ENCODE peak calls at places on chromosomes 6 and 20, in seven cellular contexts. E is dermis microvascular lymphatic vessel endothelial cell; R is G401; U is left ventricle myocardium inferior; Q is stimulated activated CD4-positive, alpha-beta T cell treated with anti-CD3 and anti-CD28 coated beads, Interleukin-4, amount 100 ng/mL, for 1 hour; W is activated T-cell treated with anti-CD3 and anti-CD28 coated beads, Interleukin-2, amount 50 U/mL, for 1 hour; K is foreskin fibroblast. M is an unnamed sample.

GRCh38 chr6:138107078-138107751 is at the start of gene PERP:
- DNase-seq in E (peak; percentile 18), R (peak; percentile 54), U (peak; percentile 60), Q (peak; percentile 77), W (peak; percentile 79), K (peak; percentile 53), M (peak; percentile 78)

GRCh38 chr6:9520417-9521151 is 894.3 kb downstream of the TFAP2A start:
- DNase-seq in E (no peak), R (no peak), U (no peak), Q (no peak), W (no peak), K (peak; percentile 62), M (no peak)

GRCh38 chr6:105483492-105483891 is 80.6 kb upstream of the PREP start:
- DNase-seq in E (no peak), R (no peak), U (no peak), Q (no peak), W (no peak), K (peak; percentile 63), M (no peak)

GRCh38 chr6:94600648-94601047 is 976.7 kb upstream of the MANEA start:
- DNase-seq in E (no peak), R (no peak), U (no peak), Q (no peak), W (no peak), K (no peak), M (no peak)

GRCh38 chr20:36565520-36565919 is 7.9 kb upstream of the TGIF2 start:
- DNase-seq in E (no peak), R (no peak), U (no peak), Q (no peak), W (no peak), K (no peak), M (no peak)

GRCh38 chr6:69861986-69862385 is 4.4 kb upstream of the COL19A1 start:
- DNase-seq in E (no peak), R (peak; percentile 64), U (no peak), Q (no peak), W (no peak), K (no peak), M (no peak)

GRCh38 chr20:63552481-63553249 is 1.3 kb upstream of the FNDC11 start:
- DNase-seq in E (no peak), R (no peak), U (no peak), Q (peak; percentile 28), W (no peak), K (no peak), M (no peak)

GRCh38 chr20:22757424-22758189 is 173.2 kb upstream of the FOXA2 start:
- DNase-seq in E (no peak), R (no peak), U (no peak), Q (no peak), W (no peak), K (no peak), M (no peak)

GRCh38 chr6:30589754-30590358 is 18.6 kb downstream of the ABCF1 start:
- DNase-seq in E (no peak), R (no peak), U (no peak), Q (no peak), W (no peak), K (no peak), M (no peak)

GRCh38 chr6:9484091-9484490 is 930.8 kb downstream of the TFAP2A start:
- DNase-seq in E (no peak), R (no peak), U (no peak), Q (no peak), W (no peak), K (peak; percentile 28), M (no peak)

GRCh38 chr20:57622579-57623381 is 2.6 kb upstream of the ZBP1 start:
- DNase-seq in E (no peak), R (peak; percentile 4), U (peak; percentile 34), Q (peak; percentile 74), W (peak; percentile 81), K (peak; percentile 28), M (no peak)

GRCh38 chr6:116536216-116536621 is 9.3 kb downstream of the TRAPPC3L start:
- DNase-seq in E (peak; percentile 55), R (peak; percentile 55), U (no peak), Q (no peak), W (peak; percentile 21), K (peak; percentile 50), M (no peak)

GRCh38 chr20:20367681-20368413 is at the start of gene INSM1:
- DNase-seq in E (no peak), R (peak; percentile 76), U (no peak), Q (no peak), W (no peak), K (no peak), M (no peak)

GRCh38 chr6:16239090-16239797 is 857 bp downstream of the GMPR start:
- DNase-seq in E (no peak), R (peak; percentile 45), U (peak; percentile 80), Q (peak; percentile 10), W (peak; percentile 24), K (peak; percentile 27), M (peak; percentile 37)

GRCh38 chr6:162907876-162908481 is 180.2 kb downstream of the PACRG start:
- DNase-seq in E (peak; percentile 7), R (no peak), U (no peak), Q (no peak), W (no peak), K (peak; percentile 35), M (no peak)

GRCh38 chr6:88952065-88952704 is 11.2 kb downstream of the RNGTT start:
- DNase-seq in E (no peak), R (no peak), U (no peak), Q (no peak), W (no peak), K (no peak), M (no peak)

GRCh38 chr6:106702451-106703110 is 73.2 kb downstream of the QRSL1 start:
- DNase-seq in E (no peak), R (no peak), U (no peak), Q (no peak), W (no peak), K (no peak), M (no peak)

GRCh38 chr6:169172435-169172834 is 81.2 kb downstream of the THBS2 start:
- DNase-seq in E (no peak), R (no peak), U (no peak), Q (no peak), W (no peak), K (peak; percentile 99), M (peak; percentile 89)

GRCh38 chr6:145756170-145756662 is 20.9 kb upstream of the EPM2A start:
- DNase-seq in E (peak; percentile 28), R (no peak), U (peak; percentile 18), Q (no peak), W (no peak), K (peak; percentile 89), M (peak; percentile 41)

GRCh38 chr20:18738055-18738454 is 75.5 kb upstream of the SCP2D1 start:
- DNase-seq in E (no peak), R (no peak), U (no peak), Q (no peak), W (peak; percentile 22), K (peak; percentile 63), M (no peak)

GRCh38 chr6:64217721-64218603 is 582.4 kb downstream of the PHF3 start:
- DNase-seq in E (no peak), R (no peak), U (no peak), Q (no peak), W (no peak), K (no peak), M (no peak)

GRCh38 chr20:20614391-20614790 is 98.1 kb downstream of the RALGAPA2 start:
- DNase-seq in E (no peak), R (no peak), U (no peak), Q (no peak), W (no peak), K (no peak), M (no peak)

GRCh38 chr6:122839477-122839876 is 50.4 kb downstream of the SMPDL3A start:
- DNase-seq in E (peak; percentile 36), R (peak; percentile 88), U (no peak), Q (peak; percentile 16), W (no peak), K (peak; percentile 40), M (peak; percentile 25)

GRCh38 chr6:37104935-37105781 is 64.8 kb upstream of the PIM1 start:
- DNase-seq in E (no peak), R (no peak), U (no peak), Q (no peak), W (no peak), K (no peak), M (no peak)

GRCh38 chr6:106927531-106928398 is 46.8 kb downstream of the CD24 start:
- DNase-seq in E (peak; percentile 10), R (no peak), U (peak; percentile 16), Q (peak; percentile 37), W (peak; percentile 19), K (peak; percentile 15), M (peak; percentile 32)

GRCh38 chr6:161736796-161737292 is 463.0 kb upstream of the AGPAT4 start:
- DNase-seq in E (no peak), R (no peak), U (no peak), Q (no peak), W (no peak), K (no peak), M (no peak)

GRCh38 chr6:3749390-3749978 is 2.0 kb downstream of the PXDC1 start:
- DNase-seq in E (no peak), R (no peak), U (no peak), Q (no peak), W (no peak), K (no peak), M (no peak)

GRCh38 chr6:152441892-152442291 is 195.3 kb downstream of the SYNE1 start:
- DNase-seq in E (no peak), R (no peak), U (no peak), Q (no peak), W (no peak), K (no peak), M (no peak)

GRCh38 chr6:42451146-42451594 is 556 bp downstream of the TRERF1 start:
- DNase-seq in E (no peak), R (no peak), U (no peak), Q (no peak), W (peak; percentile 28), K (no peak), M (no peak)